ENCODE peak calls at places on chromosomes 13 and 19, in nine cellular contexts. F, Q, M, X, S, U, A, Y and J are unnamed samples.

GRCh38 chr19:34350161-34350561 is 14.8 kb upstream of the GPI start:
- DNase-seq in Y (no peak), Q (no peak), F (no peak), A (no peak), X (no peak), S (peak), M (no peak), U (no peak), J (no peak)

GRCh38 chr19:19385900-19386339 is 19.6 kb upstream of the GATAD2A start:
- DNase-seq in U (no peak), F (no peak), M (peak), Q (no peak), A (no peak), Y (no peak), S (no peak), X (no peak), J (no peak)

GRCh38 chr13:34647379-34647778 is 294.7 kb upstream of the NBEA start:
- DNase-seq in M (no peak), X (no peak), F (no peak), Q (no peak), A (no peak), U (no peak), S (no peak), Y (no peak), J (no peak)

GRCh38 chr13:50686547-50686946 is 156.9 kb downstream of the DLEU7 start:
- DNase-seq in X (no peak), U (no peak), S (no peak), M (no peak), Q (no peak), A (no peak), Y (no peak), F (no peak), J (no peak)

GRCh38 chr19:5103061-5103701 is 134.3 kb downstream of the KDM4B start:
- DNase-seq in A (no peak), M (no peak), F (peak), S (peak), X (no peak), U (peak), Q (no peak), Y (peak), J (no peak)

GRCh38 chr13:28494537-28494860 is 429 bp downstream of the FLT1 start:
- DNase-seq in Q (no peak), Y (no peak), A (no peak), F (peak), X (no peak), M (no peak), U (no peak), S (no peak), J (no peak)

GRCh38 chr19:19554074-19555023 is 16.3 kb downstream of the CILP2 start:
- DNase-seq in Q (no peak), M (peak), U (peak), S (peak), Y (peak), A (no peak), X (peak), F (peak), J (no peak)

GRCh38 chr19:15129856-15130580 is 22.8 kb downstream of the SYDE1 start:
- DNase-seq in S (no peak), F (no peak), X (no peak), M (peak), Q (no peak), U (no peak), A (no peak), Y (no peak), J (no peak)

GRCh38 chr13:32657309-32657708 is 71.1 kb downstream of the PDS5B start:
- DNase-seq in F (no peak), S (no peak), Y (no peak), U (no peak), M (no peak), X (no peak), Q (no peak), A (no peak), J (no peak)

GRCh38 chr13:102536695-102537485 is 59.9 kb upstream of the TPP2 start:
- DNase-seq in A (no peak), U (no peak), F (no peak), M (no peak), X (no peak), Q (no peak), S (no peak), Y (no peak), J (no peak)

GRCh38 chr19:41325947-41326706 is 16.2 kb downstream of the CCDC97 start:
- DNase-seq in M (no peak), Q (no peak), Y (no peak), U (peak), X (peak), S (peak), A (no peak), F (no peak), J (no peak)

GRCh38 chr13:50425772-50426171 is 410.5 kb downstream of the KCNRG start:
- DNase-seq in A (no peak), X (no peak), S (no peak), Q (no peak), Y (no peak), F (no peak), U (no peak), M (no peak), J (no peak)

GRCh38 chr13:86585826-86586225 is 786.6 kb upstream of the SLITRK6 start:
- DNase-seq in X (peak), Y (peak), U (peak), M (no peak), Q (no peak), A (no peak), S (peak), F (peak), J (no peak)

GRCh38 chr13:20114066-20114465 is 46.8 kb downstream of the GJA3 start:
- DNase-seq in X (no peak), M (no peak), Q (no peak), Y (no peak), S (no peak), U (no peak), F (no peak), A (no peak), J (no peak)

GRCh38 chr19:14141041-14141440 is 4.7 kb upstream of the ASF1B start:
- DNase-seq in Q (no peak), M (no peak), F (no peak), S (no peak), X (no peak), U (no peak), Y (no peak), A (no peak), J (no peak)

GRCh38 chr19:58089846-58090245 is 8.2 kb downstream of the ZSCAN18 start:
- DNase-seq in A (no peak), U (no peak), Y (no peak), Q (no peak), M (no peak), F (no peak), X (no peak), S (no peak), J (no peak)

DNA sequence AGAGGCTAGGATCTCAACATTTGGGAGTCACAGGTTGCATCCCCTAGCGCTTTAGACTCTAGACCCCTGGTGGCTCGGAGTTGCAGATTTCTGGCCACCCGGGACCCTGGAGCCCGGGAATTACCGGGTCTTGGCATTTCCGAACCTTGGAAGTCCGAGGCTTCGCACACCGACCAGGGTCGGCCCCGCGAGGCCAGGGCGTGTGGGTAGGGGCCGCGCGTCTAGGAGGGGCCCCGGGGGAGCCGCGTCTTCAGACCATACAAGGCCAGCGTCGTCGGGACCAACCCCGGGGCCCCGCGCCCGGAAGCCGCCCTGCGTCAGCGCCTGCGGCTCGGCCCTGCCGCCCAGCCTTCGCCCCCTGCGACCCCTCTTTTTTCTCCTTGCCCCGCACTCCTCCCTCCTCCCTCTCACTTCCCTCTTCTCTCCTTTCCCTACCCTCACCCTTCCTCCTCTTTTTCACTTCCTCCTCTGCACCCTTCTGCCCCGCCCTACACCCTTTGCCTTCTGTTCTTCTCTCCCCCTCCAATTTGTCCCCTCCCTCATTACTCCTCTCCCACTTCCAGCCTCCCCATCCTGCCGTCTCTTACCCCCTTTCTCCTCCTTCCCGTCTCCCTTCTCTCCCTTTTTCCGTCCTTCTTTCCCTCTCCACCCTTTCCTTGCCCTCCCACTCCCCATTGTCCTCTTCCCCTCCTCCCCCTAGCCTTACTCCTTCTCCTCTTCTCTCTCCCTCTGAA is 2.4 kb upstream of the PLEKHG2 start:
- DNase-seq in M (peak), S (peak), U (no peak), A (no peak), F (peak), X (peak), Y (no peak), Q (no peak), J (no peak)
- H3K4me3 ChIP-seq in M (peak), S (peak), U (peak), A (peak), F (peak), X (peak), Y (peak), Q (peak), J (peak)

GRCh38 chr13:114127473-114128347 is 4.7 kb downstream of the RASA3 start:
- DNase-seq in F (no peak), A (no peak), U (no peak), S (no peak), Y (no peak), X (no peak), M (no peak), Q (no peak), J (no peak)

GRCh38 chr13:114129649-114130062 is 2.8 kb downstream of the RASA3 start:
- DNase-seq in X (no peak), S (no peak), M (no peak), U (no peak), Q (no peak), F (no peak), Y (no peak), A (no peak), J (no peak)

GRCh38 chr13:114130131-114130707 is 2.2 kb downstream of the RASA3 start:
- DNase-seq in M (no peak), F (no peak), Q (no peak), X (no peak), S (no peak), U (no peak), Y (no peak), A (no peak), J (no peak)

GRCh38 chr13:114128348-114128623 is 4.1 kb downstream of the RASA3 start:
- DNase-seq in X (no peak), F (no peak), A (no peak), Y (no peak), U (no peak), Q (no peak), S (no peak), M (no peak), J (no peak)

DNA sequence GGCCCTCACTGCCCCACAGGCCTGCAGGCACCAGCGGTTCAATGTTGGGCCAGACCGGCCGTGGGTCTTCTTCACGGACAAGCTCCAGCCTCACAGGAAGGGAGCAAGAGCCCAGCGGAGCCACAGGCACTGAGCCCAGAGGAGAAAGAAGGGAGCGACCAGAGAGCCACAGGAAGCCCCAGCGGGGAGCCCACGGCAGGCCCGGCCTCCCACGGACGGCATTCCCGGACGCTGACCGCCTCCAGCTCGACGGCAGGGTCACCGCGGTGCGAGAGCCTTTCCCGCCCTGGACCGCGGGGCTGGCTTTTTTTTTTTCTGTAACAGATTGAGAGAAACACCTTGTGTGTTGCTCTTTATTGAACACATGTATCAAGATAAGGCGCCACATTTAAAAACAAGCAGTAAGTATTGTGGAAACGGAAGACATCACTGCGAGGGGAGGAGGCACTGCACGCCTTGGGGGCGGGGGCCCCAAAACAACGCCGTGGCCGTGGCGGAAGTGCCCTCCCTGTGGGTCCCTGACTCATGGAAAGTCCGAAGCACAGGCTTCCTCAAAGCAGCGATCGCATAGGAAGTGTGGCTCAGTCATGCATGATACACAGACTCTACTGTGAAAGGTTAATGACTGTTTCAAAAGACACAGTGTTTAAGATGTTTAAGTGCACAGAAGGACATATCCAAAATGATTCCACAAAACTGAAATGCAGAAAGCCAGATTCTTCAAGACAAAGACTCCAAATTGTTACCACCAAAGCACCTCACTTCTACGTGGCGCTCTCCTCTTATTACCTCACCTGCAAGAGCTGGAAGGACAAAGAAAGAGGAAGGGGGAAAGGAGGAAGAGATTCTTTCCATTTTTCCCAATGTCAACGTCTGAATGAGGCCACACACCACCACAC is 3.5 kb downstream of the RASA3 start:
- DNase-seq in X (peak), F (peak), Y (peak), S (peak), U (peak), M (no peak), Q (no peak), A (no peak), J (peak)
- H3K4me3 ChIP-seq in X (no peak), F (peak), Y (peak), S (peak), U (peak), M (no peak), Q (peak), A (no peak), J (peak)

DNA sequence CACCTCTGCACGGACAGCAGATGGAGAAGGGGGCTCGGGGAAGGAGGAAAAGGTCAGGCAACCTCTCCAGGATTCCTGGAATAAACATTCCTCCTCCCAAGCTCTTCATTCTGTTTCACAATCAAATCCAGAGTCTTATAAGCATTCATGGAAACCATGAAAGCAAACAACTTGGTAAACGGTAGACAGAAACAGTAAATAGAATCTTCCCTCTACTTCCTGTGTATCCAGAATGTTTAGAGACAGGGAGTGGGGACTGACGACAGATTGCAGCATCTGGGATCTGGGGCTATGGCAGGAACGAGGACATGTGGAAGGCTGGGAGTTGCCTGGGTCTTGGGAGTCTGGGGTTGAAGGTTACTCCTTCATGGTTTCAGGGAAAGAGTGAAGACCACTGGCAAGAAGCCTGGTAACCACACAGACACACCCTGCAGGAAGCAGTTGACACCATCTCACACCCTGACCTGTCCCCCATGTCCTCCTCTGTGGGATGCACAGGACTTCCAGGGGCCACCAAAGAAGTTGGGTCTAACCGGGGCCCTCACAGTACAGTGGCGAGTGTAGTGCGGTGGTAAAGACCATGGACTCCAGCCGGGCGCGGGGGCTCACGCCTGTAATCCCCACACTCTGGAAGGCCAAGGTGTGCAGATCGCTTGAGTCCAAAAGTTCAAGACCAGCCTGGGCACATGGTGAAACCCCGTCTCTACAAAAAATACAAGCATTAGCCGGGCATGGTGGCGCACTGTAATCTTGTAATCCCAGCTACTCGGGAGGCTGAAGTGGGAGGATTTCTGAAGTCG is 10.7 kb upstream of the FFAR2 start:
- DNase-seq in F (peak), A (no peak), U (no peak), M (no peak), X (peak), S (no peak), Q (no peak), Y (no peak), J (no peak)
- H3K4me3 ChIP-seq in F (no peak), A (no peak), U (no peak), M (no peak), X (no peak), S (no peak), Q (no peak), Y (no peak), J (no peak)

GRCh38 chr19:3359850-3360493 is 6.4 kb upstream of the NFIC start:
- DNase-seq in F (no peak), X (no peak), Q (no peak), A (no peak), Y (no peak), S (no peak), U (no peak), M (no peak), J (no peak)
- H3K4me3 ChIP-seq in F (peak), X (peak), Q (peak), A (peak), Y (peak), S (peak), U (peak), M (no peak), J (peak)

DNA sequence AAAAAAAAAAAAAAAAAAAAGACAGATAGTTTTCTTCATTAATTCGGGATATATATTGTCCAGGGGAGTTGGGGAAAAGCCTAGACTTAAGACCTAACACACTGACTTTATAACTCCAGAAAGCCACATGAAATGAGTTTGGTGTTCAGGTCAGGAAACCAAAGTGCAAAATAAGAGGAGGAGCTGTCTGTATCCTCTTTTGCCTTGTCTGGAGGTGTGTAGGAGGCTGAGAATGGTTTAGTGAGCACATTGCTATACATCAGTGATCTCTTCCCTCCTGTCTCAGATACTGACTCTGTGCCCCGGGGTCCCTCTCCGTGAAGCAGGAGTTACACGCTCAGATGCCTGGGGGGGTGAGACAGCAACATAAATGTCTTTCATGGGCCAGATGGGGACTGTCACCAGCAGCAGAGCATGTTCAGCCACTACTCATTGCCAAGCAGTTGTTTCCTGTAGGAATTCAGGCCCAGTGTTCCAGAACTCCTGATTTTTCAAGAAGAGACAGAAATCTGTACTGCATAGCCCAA is 285.4 kb downstream of the ATP8A2 start:
- DNase-seq in S (no peak), F (no peak), X (no peak), Q (no peak), A (no peak), M (no peak), Y (no peak), U (no peak), J (no peak)
- H3K4me3 ChIP-seq in S (no peak), F (no peak), X (no peak), Q (no peak), A (no peak), M (no peak), Y (no peak), U (no peak), J (no peak)

GRCh38 chr13:44329909-44330545 is 43.6 kb upstream of the SERP2 start:
- DNase-seq in A (no peak), F (no peak), U (no peak), X (no peak), S (no peak), M (no peak), Q (no peak), Y (no peak), J (no peak)

GRCh38 chr13:44334751-44335150 is 38.9 kb upstream of the SERP2 start:
- DNase-seq in X (no peak), M (peak), S (no peak), A (no peak), U (no peak), Q (no peak), Y (no peak), F (no peak), J (no peak)

GRCh38 chr13:44333950-44334675 is 39.5 kb upstream of the SERP2 start:
- DNase-seq in U (no peak), A (no peak), Y (no peak), F (peak), M (no peak), Q (peak), X (no peak), S (no peak), J (no peak)

GRCh38 chr13:44331912-44332840 is 41.4 kb upstream of the SERP2 start:
- DNase-seq in S (peak), Q (no peak), A (no peak), M (no peak), F (peak), Y (peak), U (peak), X (peak), J (no peak)

GRCh38 chr13:44331446-44331845 is 42.2 kb upstream of the SERP2 start:
- DNase-seq in S (no peak), A (no peak), Q (no peak), U (peak), F (peak), M (no peak), Y (no peak), X (no peak), J (no peak)
- H3K4me3 ChIP-seq in S (no peak), A (no peak), Q (no peak), U (no peak), F (no peak), M (no peak), Y (no peak), X (no peak), J (no peak)

GRCh38 chr13:112885782-112886268 is 83.2 kb upstream of the MCF2L start:
- DNase-seq in M (peak), A (no peak), Y (peak), X (peak), Q (no peak), U (peak), S (peak), F (peak), J (peak)
- H3K4me3 ChIP-seq in M (no peak), A (peak), Y (peak), X (no peak), Q (no peak), U (peak), S (peak), F (peak), J (peak)

GRCh38 chr19:2253106-2254051 is 2.8 kb downstream of the JSRP1 start:
- DNase-seq in A (no peak), S (no peak), Q (no peak), F (no peak), M (peak), U (no peak), X (no peak), Y (no peak), J (no peak)
- H3K4me3 ChIP-seq in A (peak), S (no peak), Q (no peak), F (no peak), M (no peak), U (no peak), X (no peak), Y (no peak), J (no peak)